ENCODE peak calls at places on chromosomes 11 and 22, in ten cellular contexts. One of them, this sample, is unnamed.

GRCh38 chr11:96391698-96392307 is 2.0 kb downstream of the JRKL start:
- DNase-seq in COLO829: no peak
- DNase-seq in Calu3: no peak
- DNase-seq in effector memory CD4-positive, alpha-beta T cell: no peak
- DNase-seq in NCI-H446: no peak
- DNase-seq in fibroblast of pulmonary artery: peak; percentile 7
- DNase-seq in AG09309: no peak
- DNase-seq in activated CD4-positive, alpha-beta T cell treated with anti-CD3 and anti-CD28 coated beads, Interleukin-2, amount 50 U/mL, for 48 hours: no peak
- DNase-seq in lower lobe of right lung: no peak
- DNase-seq in NCI-H2107: no peak
- DNase-seq in this sample: no peak

GRCh38 chr22:23229646-23230045 is 49.3 kb downstream of the BCR start:
- DNase-seq in activated CD4-positive, alpha-beta T cell treated with anti-CD3 and anti-CD28 coated beads, Interleukin-2, amount 50 U/mL, for 48 hours: no peak
- DNase-seq in Calu3: no peak
- DNase-seq in NCI-H2107: no peak
- DNase-seq in lower lobe of right lung: peak; percentile 2
- DNase-seq in AG09309: no peak
- DNase-seq in fibroblast of pulmonary artery: no peak
- DNase-seq in NCI-H446: no peak
- DNase-seq in COLO829: no peak
- DNase-seq in effector memory CD4-positive, alpha-beta T cell: no peak
- DNase-seq in this sample: no peak

GRCh38 chr11:68402355-68403031 is 58.1 kb upstream of the PPP6R3 start:
- DNase-seq in NCI-H446: no peak
- DNase-seq in Calu3: no peak
- DNase-seq in AG09309: no peak
- DNase-seq in COLO829: no peak
- DNase-seq in fibroblast of pulmonary artery: no peak
- DNase-seq in lower lobe of right lung: no peak
- DNase-seq in NCI-H2107: no peak
- DNase-seq in effector memory CD4-positive, alpha-beta T cell: no peak
- DNase-seq in activated CD4-positive, alpha-beta T cell treated with anti-CD3 and anti-CD28 coated beads, Interleukin-2, amount 50 U/mL, for 48 hours: peak; percentile 19
- DNase-seq in this sample: no peak

GRCh38 chr11:20592741-20593140 is 6.7 kb upstream of the SLC6A5 start:
- DNase-seq in NCI-H446: no peak
- DNase-seq in NCI-H2107: no peak
- DNase-seq in effector memory CD4-positive, alpha-beta T cell: no peak
- DNase-seq in AG09309: no peak
- DNase-seq in activated CD4-positive, alpha-beta T cell treated with anti-CD3 and anti-CD28 coated beads, Interleukin-2, amount 50 U/mL, for 48 hours: no peak
- DNase-seq in fibroblast of pulmonary artery: no peak
- DNase-seq in lower lobe of right lung: no peak
- DNase-seq in Calu3: no peak
- DNase-seq in COLO829: no peak
- DNase-seq in this sample: no peak

GRCh38 chr11:65915821-65916251 is 3.0 kb downstream of the C11orf68 start:
- DNase-seq in NCI-H446: peak; percentile 69
- DNase-seq in activated CD4-positive, alpha-beta T cell treated with anti-CD3 and anti-CD28 coated beads, Interleukin-2, amount 50 U/mL, for 48 hours: no peak
- DNase-seq in effector memory CD4-positive, alpha-beta T cell: no peak
- DNase-seq in AG09309: peak; percentile 90
- DNase-seq in NCI-H2107: no peak
- DNase-seq in lower lobe of right lung: peak; percentile 69
- DNase-seq in Calu3: peak; percentile 90
- DNase-seq in COLO829: peak; percentile 97
- DNase-seq in fibroblast of pulmonary artery: peak; percentile 96
- DNase-seq in this sample: no peak

GRCh38 chr11:133343951-133344350 is 188.3 kb downstream of the OPCML start:
- DNase-seq in activated CD4-positive, alpha-beta T cell treated with anti-CD3 and anti-CD28 coated beads, Interleukin-2, amount 50 U/mL, for 48 hours: no peak
- DNase-seq in fibroblast of pulmonary artery: no peak
- DNase-seq in NCI-H2107: peak; percentile 64
- DNase-seq in Calu3: no peak
- DNase-seq in lower lobe of right lung: no peak
- DNase-seq in effector memory CD4-positive, alpha-beta T cell: no peak
- DNase-seq in NCI-H446: no peak
- DNase-seq in AG09309: no peak
- DNase-seq in COLO829: no peak
- DNase-seq in this sample: no peak

GRCh38 chr11:16925495-16926065 is 88.6 kb downstream of the PLEKHA7 start:
- DNase-seq in fibroblast of pulmonary artery: peak; percentile 25
- DNase-seq in NCI-H446: no peak
- DNase-seq in Calu3: peak; percentile 70
- DNase-seq in effector memory CD4-positive, alpha-beta T cell: no peak
- DNase-seq in AG09309: no peak
- DNase-seq in NCI-H2107: no peak
- DNase-seq in COLO829: no peak
- DNase-seq in lower lobe of right lung: peak; percentile 62
- DNase-seq in activated CD4-positive, alpha-beta T cell treated with anti-CD3 and anti-CD28 coated beads, Interleukin-2, amount 50 U/mL, for 48 hours: peak; percentile 56
- DNase-seq in this sample: no peak

GRCh38 chr11:112785717-112786116 is 175.5 kb upstream of the NCAM1 start:
- DNase-seq in AG09309: peak; percentile 31
- DNase-seq in COLO829: no peak
- DNase-seq in effector memory CD4-positive, alpha-beta T cell: no peak
- DNase-seq in NCI-H446: peak; percentile 41
- DNase-seq in lower lobe of right lung: no peak
- DNase-seq in NCI-H2107: no peak
- DNase-seq in fibroblast of pulmonary artery: peak; percentile 66
- DNase-seq in activated CD4-positive, alpha-beta T cell treated with anti-CD3 and anti-CD28 coated beads, Interleukin-2, amount 50 U/mL, for 48 hours: no peak
- DNase-seq in Calu3: no peak
- DNase-seq in this sample: no peak

GRCh38 chr22:32820131-32820882 is 18.8 kb downstream of the TIMP3 start:
- DNase-seq in NCI-H2107: no peak
- DNase-seq in Calu3: no peak
- DNase-seq in lower lobe of right lung: no peak
- DNase-seq in activated CD4-positive, alpha-beta T cell treated with anti-CD3 and anti-CD28 coated beads, Interleukin-2, amount 50 U/mL, for 48 hours: no peak
- DNase-seq in effector memory CD4-positive, alpha-beta T cell: no peak
- DNase-seq in AG09309: no peak
- DNase-seq in COLO829: no peak
- DNase-seq in NCI-H446: no peak
- DNase-seq in fibroblast of pulmonary artery: no peak
- DNase-seq in this sample: no peak

GRCh38 chr22:20217563-20217962 is 50.6 kb downstream of the RTN4R start:
- DNase-seq in effector memory CD4-positive, alpha-beta T cell: no peak
- DNase-seq in fibroblast of pulmonary artery: no peak
- DNase-seq in COLO829: no peak
- DNase-seq in AG09309: no peak
- DNase-seq in activated CD4-positive, alpha-beta T cell treated with anti-CD3 and anti-CD28 coated beads, Interleukin-2, amount 50 U/mL, for 48 hours: no peak
- DNase-seq in NCI-H446: no peak
- DNase-seq in NCI-H2107: no peak
- DNase-seq in lower lobe of right lung: no peak
- DNase-seq in Calu3: no peak
- DNase-seq in this sample: no peak

GRCh38 chr11:126084608-126084912 is 21.9 kb upstream of the CDON start:
- DNase-seq in fibroblast of pulmonary artery: no peak
- DNase-seq in Calu3: no peak
- DNase-seq in lower lobe of right lung: peak; percentile 66
- DNase-seq in activated CD4-positive, alpha-beta T cell treated with anti-CD3 and anti-CD28 coated beads, Interleukin-2, amount 50 U/mL, for 48 hours: no peak
- DNase-seq in AG09309: no peak
- DNase-seq in NCI-H2107: no peak
- DNase-seq in COLO829: no peak
- DNase-seq in NCI-H446: no peak
- DNase-seq in effector memory CD4-positive, alpha-beta T cell: no peak
- DNase-seq in this sample: no peak

GRCh38 chr11:929405-929804 is 3.7 kb downstream of the AP2A2 start:
- DNase-seq in NCI-H2107: no peak
- DNase-seq in activated CD4-positive, alpha-beta T cell treated with anti-CD3 and anti-CD28 coated beads, Interleukin-2, amount 50 U/mL, for 48 hours: no peak
- DNase-seq in AG09309: no peak
- DNase-seq in Calu3: no peak
- DNase-seq in fibroblast of pulmonary artery: no peak
- DNase-seq in NCI-H446: no peak
- DNase-seq in COLO829: no peak
- DNase-seq in effector memory CD4-positive, alpha-beta T cell: no peak
- DNase-seq in lower lobe of right lung: no peak
- DNase-seq in this sample: no peak

GRCh38 chr22:37546436-37547248 is 13.6 kb upstream of the CDC42EP1 start:
- DNase-seq in effector memory CD4-positive, alpha-beta T cell: no peak
- DNase-seq in fibroblast of pulmonary artery: peak; percentile 96
- DNase-seq in NCI-H2107: no peak
- DNase-seq in Calu3: no peak
- DNase-seq in lower lobe of right lung: peak; percentile 73
- DNase-seq in NCI-H446: no peak
- DNase-seq in AG09309: no peak
- DNase-seq in COLO829: no peak
- DNase-seq in activated CD4-positive, alpha-beta T cell treated with anti-CD3 and anti-CD28 coated beads, Interleukin-2, amount 50 U/mL, for 48 hours: no peak
- DNase-seq in this sample: no peak

GRCh38 chr11:15716550-15716949 is 601.8 kb downstream of the INSC start:
- DNase-seq in NCI-H2107: no peak
- DNase-seq in lower lobe of right lung: no peak
- DNase-seq in effector memory CD4-positive, alpha-beta T cell: no peak
- DNase-seq in AG09309: no peak
- DNase-seq in activated CD4-positive, alpha-beta T cell treated with anti-CD3 and anti-CD28 coated beads, Interleukin-2, amount 50 U/mL, for 48 hours: no peak
- DNase-seq in fibroblast of pulmonary artery: peak; percentile 9
- DNase-seq in Calu3: no peak
- DNase-seq in COLO829: no peak
- DNase-seq in NCI-H446: no peak
- DNase-seq in this sample: no peak

GRCh38 chr11:68796779-68797178 is 44.9 kb downstream of the CPT1A start:
- DNase-seq in effector memory CD4-positive, alpha-beta T cell: no peak
- DNase-seq in Calu3: no peak
- DNase-seq in COLO829: no peak
- DNase-seq in AG09309: no peak
- DNase-seq in activated CD4-positive, alpha-beta T cell treated with anti-CD3 and anti-CD28 coated beads, Interleukin-2, amount 50 U/mL, for 48 hours: no peak
- DNase-seq in lower lobe of right lung: no peak
- DNase-seq in NCI-H446: no peak
- DNase-seq in NCI-H2107: no peak
- DNase-seq in fibroblast of pulmonary artery: no peak
- DNase-seq in this sample: no peak

GRCh38 chr22:44199164-44199563 is 18.4 kb downstream of the PARVG start:
- DNase-seq in AG09309: no peak
- DNase-seq in effector memory CD4-positive, alpha-beta T cell: no peak
- DNase-seq in Calu3: no peak
- DNase-seq in COLO829: no peak
- DNase-seq in fibroblast of pulmonary artery: no peak
- DNase-seq in NCI-H446: no peak
- DNase-seq in lower lobe of right lung: no peak
- DNase-seq in NCI-H2107: no peak
- DNase-seq in activated CD4-positive, alpha-beta T cell treated with anti-CD3 and anti-CD28 coated beads, Interleukin-2, amount 50 U/mL, for 48 hours: no peak
- DNase-seq in this sample: no peak